ENCODE peak calls at places on chromosomes 12 and 14, in ten cellular contexts. J, D, K, W, P, F, C, T, N and U are unnamed samples.
A peak's percentile ranks its signal among the peaks of the same experiment; 100 is the strongest.

GRCh38 chr14:32567543-32568384 is 238.7 kb downstream of the AKAP6 start:
- DNase-seq in C (no peak), J (peak; percentile 30), T (peak; percentile 57), W (no peak), N (no peak), P (no peak), K (no peak), D (no peak), F (no peak), U (no peak)

GRCh38 chr12:128388461-128388921 is 121.5 kb downstream of the TMEM132C start:
- DNase-seq in T (no peak), K (no peak), N (peak; percentile 21), C (no peak), P (no peak), W (no peak), F (no peak), J (no peak), D (no peak), U (no peak)

GRCh38 chr12:131384544-131384855 is 326.4 kb upstream of the SFSWAP start:
- DNase-seq in F (no peak), W (no peak), T (no peak), D (no peak), N (no peak), P (no peak), J (no peak), K (no peak), C (no peak), U (no peak)

GRCh38 chr14:34692348-34692747 is 22.0 kb downstream of the CFL2 start:
- DNase-seq in N (no peak), C (no peak), P (no peak), T (no peak), W (no peak), F (no peak), K (no peak), J (no peak), D (no peak), U (no peak)

GRCh38 chr14:46490150-46490769 is 161.3 kb downstream of the RPL10L start:
- DNase-seq in C (no peak), F (peak; percentile 80), K (no peak), W (peak; percentile 12), P (no peak), D (no peak), N (no peak), J (no peak), T (peak; percentile 22), U (peak; percentile 3)

GRCh38 chr14:68476212-68476964 is 316.5 kb downstream of the ZFP36L1 start:
- DNase-seq in C (peak; percentile 85), P (no peak), W (no peak), F (peak; percentile 24), K (peak; percentile 72), J (peak; percentile 73), N (peak; percentile 90), T (peak; percentile 98), D (no peak), U (no peak)

GRCh38 chr14:103832046-103832445 is 15.3 kb downstream of the PPP1R13B start:
- DNase-seq in T (no peak), K (no peak), N (no peak), J (no peak), F (no peak), C (no peak), D (no peak), P (no peak), W (no peak), U (no peak)

GRCh38 chr14:102584871-102585869 is 7.3 kb upstream of the RCOR1 start:
- DNase-seq in W (no peak), N (no peak), J (no peak), T (no peak), P (no peak), K (peak; percentile 40), C (no peak), D (no peak), F (peak; percentile 88), U (no peak)

GRCh38 chr12:34298176-34298970 is 276.1 kb downstream of the ALG10 start:
- DNase-seq in K (peak; percentile 30), C (no peak), T (no peak), W (no peak), F (no peak), N (no peak), J (no peak), P (no peak), D (no peak), U (no peak)

GRCh38 chr12:40999212-40999611 is 188.9 kb upstream of the PDZRN4 start:
- DNase-seq in J (no peak), N (no peak), W (no peak), P (no peak), C (no peak), F (no peak), D (no peak), K (no peak), T (peak; percentile 7), U (no peak)

GRCh38 chr12:93234641-93235040 is 143.1 kb upstream of the NUDT4 start:
- DNase-seq in W (no peak), J (no peak), P (no peak), K (no peak), N (no peak), F (no peak), C (no peak), T (no peak), D (no peak), U (no peak)

GRCh38 chr14:57293851-57294837 is 25.4 kb downstream of the AP5M1 start:
- DNase-seq in F (peak; percentile 38), N (no peak), W (no peak), D (no peak), K (no peak), P (no peak), J (peak; percentile 68), T (peak; percentile 54), C (no peak), U (no peak)

GRCh38 chr14:95862243-95862642 is 14.4 kb upstream of the TUNAR start:
- DNase-seq in N (no peak), D (no peak), P (no peak), J (peak; percentile 5), F (peak; percentile 65), C (no peak), W (no peak), T (peak; percentile 2), K (no peak), U (no peak)

GRCh38 chr12:106753526-106753925 is 21.0 kb upstream of the RIC8B start:
- DNase-seq in T (no peak), C (no peak), P (peak; percentile 5), K (no peak), W (no peak), J (no peak), F (no peak), N (no peak), D (peak; percentile 68), U (no peak)

GRCh38 chr14:79549515-79549914 is 661.8 kb downstream of the DIO2 start:
- DNase-seq in T (peak; percentile 45), J (no peak), K (no peak), W (no peak), N (no peak), D (no peak), P (no peak), C (no peak), F (no peak), U (no peak)

GRCh38 chr12:78315018-78315417 is 484.3 kb downstream of the NAV3 start:
- DNase-seq in T (no peak), F (no peak), D (no peak), C (no peak), N (no peak), P (no peak), W (no peak), J (no peak), K (no peak), U (no peak)

GRCh38 chr12:131830335-131831020 is 2.3 kb downstream of the MMP17 start:
- DNase-seq in J (peak; percentile 92), K (peak; percentile 82), W (peak; percentile 23), C (no peak), F (peak; percentile 68), D (no peak), T (peak; percentile 88), P (no peak), N (peak; percentile 66), U (no peak)

GRCh38 chr12:3431685-3432084 is 59.3 kb upstream of the PRMT8 start:
- DNase-seq in D (no peak), C (no peak), J (no peak), W (no peak), P (no peak), T (no peak), K (no peak), N (no peak), F (no peak), U (no peak)
- H3K4me3 ChIP-seq in D (no peak overlapping the region), C (no peak overlapping the region), J (no peak overlapping the region), W (no peak overlapping the region), P (no peak overlapping the region), T (no peak overlapping the region), K (no peak overlapping the region), N (no peak overlapping the region), F (no peak overlapping the region), U (no peak overlapping the region)

GRCh38 chr12:7995266-7995963 is 37.1 kb upstream of the FOXJ2 start:
- DNase-seq in J (peak; percentile 93), W (peak; percentile 64), T (peak; percentile 94), D (peak; percentile 82), F (peak; percentile 91), P (peak; percentile 61), C (peak; percentile 61), N (peak; percentile 88), K (peak; percentile 91), U (peak; percentile 82)
- H3K4me3 ChIP-seq in J (peak overlapping the region; percentile 58), W (no peak overlapping the region), T (no peak overlapping the region), D (no peak overlapping the region), F (no peak overlapping the region), P (no peak overlapping the region), C (peak overlapping the region; percentile 17), N (no peak overlapping the region), K (no peak overlapping the region), U (no peak overlapping the region)

GRCh38 chr12:10363665-10363921 is 26.2 kb downstream of the KLRK1 start:
- DNase-seq in F (no peak), D (no peak), C (no peak), J (no peak), T (no peak), P (no peak), W (no peak), K (no peak), N (no peak), U (no peak)

GRCh38 chr12:10364839-10365681 is 24.8 kb downstream of the KLRK1 start:
- DNase-seq in F (peak; percentile 94), D (peak; percentile 70), N (peak; percentile 83), T (peak; percentile 94), W (peak; percentile 71), K (peak; percentile 52), C (no peak), P (peak; percentile 7), J (peak; percentile 90), U (peak; percentile 83)

GRCh38 chr12:10363922-10364838 is 25.7 kb downstream of the KLRK1 start:
- DNase-seq in N (peak; percentile 58), T (peak; percentile 71), K (no peak), J (peak; percentile 61), D (peak; percentile 64), F (no peak), C (no peak), W (no peak), P (no peak), U (peak; percentile 52)

GRCh38 chr12:10366875-10367274 is 23.0 kb downstream of the KLRK1 start:
- DNase-seq in P (no peak), T (peak; percentile 66), F (no peak), J (peak; percentile 80), D (no peak), C (no peak), N (no peak), K (no peak), W (no peak), U (no peak)

GRCh38 chr12:10365716-10366433 is 24.0 kb downstream of the KLRK1 start:
- DNase-seq in T (peak; percentile 52), K (no peak), P (no peak), N (no peak), C (no peak), J (no peak), W (peak; percentile 26), D (no peak), F (no peak), U (no peak)
- H3K4me3 ChIP-seq in T (peak overlapping the region; percentile 56), K (peak overlapping the region; percentile 72), P (peak overlapping the region; percentile 70), N (peak overlapping the region; percentile 58), C (no peak overlapping the region), J (peak overlapping the region; percentile 88), W (peak overlapping the region; percentile 71), D (peak overlapping the region; percentile 60), F (peak overlapping the region; percentile 58), U (peak overlapping the region; percentile 18)

GRCh38 chr12:108597559-108598471 is at the start of gene TMEM119:
- DNase-seq in T (no peak), C (peak; percentile 36), D (no peak), J (peak; percentile 88), W (no peak), F (no peak), P (no peak), K (no peak), N (peak; percentile 45), U (no peak)
- H3K4me3 ChIP-seq in T (peak within 1 kb of the TSS; percentile 30), C (peak within 1 kb of the TSS; percentile 62), D (no peak within 1 kb of the TSS), J (peak within 1 kb of the TSS; percentile 94), W (no peak within 1 kb of the TSS), F (no peak within 1 kb of the TSS), P (peak within 1 kb of the TSS; percentile 55), K (peak within 1 kb of the TSS; percentile 44), N (peak within 1 kb of the TSS; percentile 9), U (no peak within 1 kb of the TSS)